ENCODE peak calls at places on chromosomes 16 and 17, in six cellular contexts. I is AG04449, H is neuronal stem cell, J is transverse colon, B is foreskin fibroblast, F is IMR-90. P is an unnamed sample.

GRCh38 chr16:70416748-70417616 is 21.9 kb downstream of the ST3GAL2 start:
- DNase-seq in I (no peak), H (no peak), J (peak), B (no peak), F (no peak), P (no peak)

GRCh38 chr17:19904412-19904811 is 36.7 kb upstream of the ULK2 start:
- DNase-seq in I (no peak), H (no peak), J (no peak), B (peak), F (peak), P (no peak)

GRCh38 chr17:38728290-38728831 is 1.8 kb upstream of the CISD3 start:
- DNase-seq in I (no peak), H (no peak), J (peak), B (no peak), F (no peak), P (peak)

GRCh38 chr17:44807817-44808155 is 22.3 kb downstream of the GJC1 start:
- DNase-seq in I (no peak), H (no peak), J (no peak), B (peak), F (no peak), P (no peak)

GRCh38 chr17:81477173-81477572 is 35.4 kb downstream of the ACTG1 start:
- DNase-seq in I (no peak), H (no peak), J (no peak), B (no peak), F (no peak), P (no peak)

GRCh38 chr17:41728056-41728455 is 6.4 kb downstream of the HAP1 start:
- DNase-seq in I (no peak), H (no peak), J (no peak), B (no peak), F (no peak), P (no peak)

GRCh38 chr17:58432806-58433573 is 15.7 kb upstream of the RNF43 start:
- DNase-seq in I (no peak), H (no peak), J (no peak), B (no peak), F (no peak), P (no peak)

GRCh38 chr16:67872631-67873434 is at the start of gene EDC4:
- DNase-seq in I (peak), H (peak), J (peak), B (peak), F (peak), P (peak)

GRCh38 chr17:51197754-51198153 is 31.5 kb downstream of the NME2 start:
- DNase-seq in I (no peak), H (no peak), J (no peak), B (no peak), F (no peak), P (no peak)

GRCh38 chr17:17190188-17190587 is 15.9 kb downstream of the PLD6 start:
- DNase-seq in I (no peak), H (no peak), J (no peak), B (no peak), F (no peak), P (no peak)

GRCh38 chr17:37848690-37849616 is 75.3 kb upstream of the TBC1D3K start:
- DNase-seq in I (peak), H (no peak), J (no peak), B (peak), F (peak), P (no peak)

GRCh38 chr16:27787661-27788060 is 237.7 kb downstream of the KATNIP start:
- DNase-seq in I (no peak), H (no peak), J (no peak), B (no peak), F (no peak), P (no peak)

GRCh38 chr17:3511841-3512511 is 36.2 kb downstream of the ASPA start:
- DNase-seq in I (no peak), H (no peak), J (no peak), B (peak), F (no peak), P (no peak)

GRCh38 chr16:29025218-29025617 is 40.4 kb downstream of the LAT start:
- DNase-seq in I (no peak), H (no peak), J (no peak), B (no peak), F (no peak), P (no peak)

GRCh38 chr16:81480856-81481821 is 36.5 kb downstream of the CMIP start:
- DNase-seq in I (no peak), H (no peak), J (peak), B (no peak), F (peak), P (no peak)

GRCh38 chr17:7214300-7215135 is 5.1 kb downstream of the DLG4 start:
- DNase-seq in I (peak), H (peak), J (peak), B (peak), F (peak), P (peak)

GRCh38 chr16:28082624-28083023 is 19.1 kb upstream of the GSG1L start:
- DNase-seq in I (no peak), H (no peak), J (peak), B (no peak), F (no peak), P (no peak)

GRCh38 chr17:69175812-69176517 is 34.3 kb upstream of the ABCA6 start:
- DNase-seq in I (peak), H (no peak), J (no peak), B (peak), F (peak), P (no peak)

DNA sequence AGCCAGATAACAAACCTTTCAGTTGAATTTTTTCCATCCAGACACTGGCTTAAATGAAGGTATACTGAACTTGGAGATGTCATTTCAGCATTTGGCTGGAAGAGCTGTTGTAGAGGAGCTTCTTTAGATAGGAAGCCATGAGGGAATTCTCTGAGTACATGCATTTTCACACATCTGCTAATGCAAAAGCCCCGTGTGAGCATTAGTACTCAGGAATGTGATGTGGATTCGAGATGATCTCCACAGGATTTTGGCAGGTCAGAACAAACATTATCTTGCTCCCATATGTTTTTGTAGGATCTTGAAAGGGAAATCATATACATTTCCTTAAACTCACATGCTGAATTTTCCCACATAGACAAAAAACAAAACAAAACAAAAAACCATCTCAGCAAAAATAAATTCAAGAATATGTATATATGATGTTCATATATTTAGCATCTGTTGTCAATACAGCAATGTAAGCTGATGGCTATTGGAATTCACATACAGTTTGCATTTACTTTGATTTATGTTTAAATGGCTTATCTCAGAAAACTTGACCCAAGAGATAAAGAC is 277.2 kb upstream of the TBX2 start:
- DNase-seq in I (no peak), H (no peak), J (no peak), B (no peak), F (no peak), P (no peak)
- H3K4me3 ChIP-seq in I (no peak), H (no peak), J (no peak), B (no peak), F (no peak), P (no peak)

GRCh38 chr17:21510686-21511367 is 134.7 kb downstream of the KCNJ12 start:
- DNase-seq in I (no peak), H (no peak), J (no peak), B (peak), F (no peak), P (no peak)

GRCh38 chr17:21512307-21513011 is 136.3 kb downstream of the KCNJ12 start:
- DNase-seq in I (no peak), H (no peak), J (no peak), B (no peak), F (no peak), P (no peak)

GRCh38 chr17:21511368-21512195 is 135.4 kb downstream of the KCNJ12 start:
- DNase-seq in I (no peak), H (peak), J (peak), B (peak), F (peak), P (peak)

DNA sequence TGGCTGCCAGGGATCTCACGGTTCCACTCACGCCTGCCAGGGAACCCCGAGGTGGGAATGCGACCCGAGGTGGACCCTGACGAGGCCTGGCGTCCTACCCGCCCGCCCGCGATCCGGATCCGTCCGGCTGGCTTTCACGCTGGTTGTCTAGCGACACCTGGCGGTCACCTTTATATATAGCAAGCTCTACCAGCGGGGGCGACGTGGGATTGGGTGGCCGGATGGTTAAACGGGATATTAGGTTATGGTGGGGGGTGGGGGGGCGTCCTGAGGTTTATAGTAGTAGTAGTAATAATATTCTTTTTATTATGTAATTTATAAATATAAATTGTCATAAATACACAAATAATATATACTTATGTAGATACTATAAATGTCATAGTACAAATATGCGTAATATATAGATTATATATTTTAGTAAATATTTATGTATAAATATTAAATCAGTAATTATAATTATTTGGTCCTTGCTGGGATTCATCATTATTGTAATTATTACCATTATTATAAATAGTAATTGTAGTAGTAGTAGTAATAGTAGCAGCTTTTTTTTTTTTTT is 136.9 kb downstream of the KCNJ12 start:
- DNase-seq in I (no peak), H (peak), J (peak), B (peak), F (peak), P (peak)
- H3K4me3 ChIP-seq in I (peak), H (no peak), J (no peak), B (no peak), F (peak), P (no peak)

GRCh38 chr16:4053663-4054479 is 62.4 kb downstream of the ADCY9 start:
- DNase-seq in I (peak), H (no peak), J (peak), B (peak), F (peak), P (no peak)
- H3K4me3 ChIP-seq in I (peak), H (no peak), J (no peak), B (peak), F (no peak), P (no peak)

DNA sequence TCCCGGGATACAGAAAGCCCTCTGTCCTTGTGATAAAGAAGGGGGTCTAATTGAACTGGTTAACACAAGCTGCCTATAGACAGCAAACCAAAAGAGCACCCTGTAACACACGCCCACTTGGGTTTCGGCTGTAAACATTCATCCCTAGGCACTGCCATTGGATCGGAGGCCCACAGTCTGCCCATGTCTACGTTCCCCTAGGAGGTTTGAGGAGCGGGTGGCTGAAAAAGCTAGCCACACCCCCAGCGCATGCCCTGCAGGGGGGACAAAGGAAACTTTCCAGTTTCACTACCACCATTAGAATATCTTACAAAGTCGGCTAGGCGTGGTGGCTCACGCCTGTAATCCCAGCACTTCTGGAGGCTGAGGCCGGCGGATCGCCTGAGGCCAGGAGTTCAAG is 622.4 kb upstream of the SALL1 start:
- DNase-seq in I (no peak), H (no peak), J (no peak), B (no peak), F (no peak), P (no peak)
- H3K4me3 ChIP-seq in I (no peak), H (no peak), J (no peak), B (no peak), F (no peak), P (no peak)

GRCh38 chr17:48632579-48633265 is 6.6 kb upstream of the HOXB9 start:
- DNase-seq in I (no peak), H (no peak), J (no peak), B (no peak), F (no peak), P (no peak)
- H3K4me3 ChIP-seq in I (no peak), H (no peak), J (no peak), B (no peak), F (no peak), P (no peak)

GRCh38 chr16:21222495-21223337 is 10.8 kb upstream of the ANKS4B start:
- DNase-seq in I (no peak), H (no peak), J (peak), B (no peak), F (no peak), P (no peak)
- H3K4me3 ChIP-seq in I (no peak), H (no peak), J (no peak), B (no peak), F (no peak), P (no peak)

GRCh38 chr17:77282524-77283515 is 142.1 kb downstream of the SEC14L1 start:
- DNase-seq in I (no peak), H (no peak), J (peak), B (no peak), F (peak), P (no peak)

GRCh38 chr17:77279448-77280303 is 138.9 kb downstream of the SEC14L1 start:
- DNase-seq in I (no peak), H (no peak), J (peak), B (no peak), F (peak), P (no peak)

GRCh38 chr17:77281904-77282367 is 141.2 kb downstream of the SEC14L1 start:
- DNase-seq in I (no peak), H (no peak), J (peak), B (no peak), F (no peak), P (no peak)

GRCh38 chr17:77281024-77281903 is 140.5 kb downstream of the SEC14L1 start:
- DNase-seq in I (no peak), H (peak), J (peak), B (peak), F (peak), P (peak)

GRCh38 chr17:77280304-77280910 is 139.6 kb downstream of the SEC14L1 start:
- DNase-seq in I (no peak), H (no peak), J (peak), B (peak), F (peak), P (no peak)
- H3K4me3 ChIP-seq in I (peak), H (peak), J (no peak), B (peak), F (peak), P (peak)

GRCh38 chr16:88700322-88700635 is 5.9 kb downstream of the RNF166 start:
- DNase-seq in I (no peak), H (no peak), J (no peak), B (no peak), F (no peak), P (no peak)

GRCh38 chr16:88703486-88704309 is 2.5 kb downstream of the RNF166 start:
- DNase-seq in I (no peak), H (no peak), J (peak), B (no peak), F (no peak), P (peak)

GRCh38 chr16:88702364-88703210 is 3.6 kb downstream of the RNF166 start:
- DNase-seq in I (no peak), H (no peak), J (no peak), B (no peak), F (no peak), P (no peak)

GRCh38 chr16:88700636-88701482 is 5.3 kb downstream of the RNF166 start:
- DNase-seq in I (peak), H (no peak), J (peak), B (peak), F (peak), P (peak)

DNA sequence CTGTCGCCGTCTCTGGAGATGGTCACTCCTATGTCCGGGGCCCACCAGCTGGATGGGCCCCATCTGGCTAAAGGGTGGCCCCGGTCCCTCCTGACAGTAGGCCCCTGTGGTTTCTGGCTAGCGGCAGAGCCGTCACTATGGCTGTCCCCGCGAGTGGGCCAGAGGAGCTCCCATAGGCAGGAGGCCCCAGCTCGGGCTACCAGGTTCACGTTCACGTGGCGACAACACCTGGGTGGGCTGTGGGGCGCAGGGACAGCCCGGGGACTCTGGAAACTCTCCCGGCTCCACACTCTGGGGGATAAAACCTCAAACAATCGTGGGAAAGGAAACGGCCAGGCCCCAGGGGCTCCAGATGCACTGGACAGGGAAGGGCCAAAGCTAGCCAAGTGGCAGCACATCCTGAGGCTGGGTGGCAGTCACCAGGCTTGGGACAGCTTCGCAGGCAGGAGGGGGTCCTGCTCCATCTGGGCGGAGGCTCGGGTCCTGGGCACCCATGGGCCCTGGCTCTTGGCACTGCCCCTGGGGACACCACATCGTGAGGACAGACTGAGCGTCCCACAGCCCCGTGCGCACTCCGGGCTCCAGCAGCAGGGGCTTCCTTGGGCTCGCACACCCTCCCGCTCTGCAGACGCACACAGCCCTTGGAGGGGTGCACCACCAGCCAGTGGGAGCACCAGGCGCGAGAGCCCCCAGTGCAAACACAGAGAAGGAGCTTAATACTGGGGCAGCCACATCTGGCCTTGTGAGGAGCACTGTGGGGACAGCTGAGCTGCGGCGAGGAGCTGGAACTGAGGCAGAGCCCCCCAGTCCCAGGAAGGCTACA is 4.5 kb downstream of the RNF166 start:
- DNase-seq in I (no peak), H (no peak), J (no peak), B (no peak), F (no peak), P (no peak)
- H3K4me3 ChIP-seq in I (no peak), H (no peak), J (no peak), B (no peak), F (no peak), P (peak)

GRCh38 chr17:43578699-43579569 is 32.8 kb upstream of the ETV4 start:
- DNase-seq in I (no peak), H (no peak), J (no peak), B (peak), F (peak), P (peak)

GRCh38 chr17:43576563-43577229 is 30.6 kb upstream of the ETV4 start:
- DNase-seq in I (no peak), H (peak), J (peak), B (peak), F (peak), P (peak)

GRCh38 chr17:43581130-43581529 is 35.0 kb upstream of the ETV4 start:
- DNase-seq in I (no peak), H (no peak), J (no peak), B (no peak), F (no peak), P (no peak)

GRCh38 chr17:43579570-43580140 is 33.5 kb upstream of the ETV4 start:
- DNase-seq in I (no peak), H (no peak), J (no peak), B (peak), F (peak), P (no peak)

GRCh38 chr17:43578352-43578698 is 32.2 kb upstream of the ETV4 start:
- DNase-seq in I (no peak), H (no peak), J (no peak), B (no peak), F (no peak), P (no peak)
- H3K4me3 ChIP-seq in I (no peak), H (no peak), J (no peak), B (no peak), F (no peak), P (no peak)

DNA sequence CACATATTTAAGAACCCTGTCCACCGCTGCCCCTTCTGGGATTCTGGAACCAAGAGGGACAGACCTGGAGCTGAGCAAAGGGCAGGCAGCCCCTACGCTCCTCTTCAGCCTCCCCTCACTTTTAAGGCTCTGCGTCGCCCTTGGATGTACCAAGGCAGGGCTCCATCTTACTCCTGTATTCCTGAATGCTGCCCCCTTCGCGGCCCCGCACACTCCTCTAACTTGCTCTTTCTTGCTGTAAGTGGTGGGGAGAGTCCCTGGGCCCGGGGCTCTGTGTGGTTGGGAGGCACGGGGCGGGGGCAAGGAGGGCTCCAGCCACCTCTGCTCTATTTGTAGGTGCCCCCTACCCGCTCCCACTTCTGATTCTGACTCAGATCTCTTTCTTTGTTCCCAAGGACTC is 1.2 kb downstream of the TNS4 start:
- DNase-seq in I (no peak), H (no peak), J (no peak), B (no peak), F (no peak), P (no peak)
- H3K4me3 ChIP-seq in I (no peak), H (no peak), J (no peak), B (no peak), F (no peak), P (no peak)

P was measured in effector memory CD4-positive, alpha-beta T cell.